ENCODE peak calls at places on chromosomes 4 and X, in seven cellular contexts. K is astrocyte; T is hepatocyte; A is CD4-positive, alpha-beta memory T cell; U is neural progenitor cell; F is tibial nerve; V is SJSA1. D is an unnamed sample. For H3K4me1, the result is how much of the 10 kb centered on the place peaks cover.

GRCh38 chrX:108584617-108585211 is 145.1 kb downstream of the COL4A5 start:
- DNase-seq in V (no peak), A (no peak), T (peak), U (peak), K (no peak), F (no peak), D (peak)

GRCh38 chrX:132748909-132749308 is 209.5 kb downstream of the HS6ST2 start:
- DNase-seq in F (no peak), U (no peak), K (no peak), V (no peak), A (no peak), T (no peak), D (no peak)

GRCh38 chrX:13463608-13464007 is 105.8 kb upstream of the EGFL6 start:
- DNase-seq in K (peak), V (no peak), U (no peak), A (no peak), T (peak), F (peak), D (no peak)

GRCh38 chr4:183185018-183185417 is 86.0 kb downstream of the WWC2 start:
- DNase-seq in A (no peak), K (peak), F (no peak), U (no peak), T (no peak), V (no peak), D (no peak)

GRCh38 chr4:165207016-165207430 is 338 bp upstream of the KLHL2 start:
- DNase-seq in V (no peak), F (no peak), A (no peak), K (peak), U (peak), T (peak), D (peak)

GRCh38 chrX:31126205-31126604 is 54.4 kb upstream of the FTHL17 start:
- DNase-seq in U (no peak), F (no peak), V (peak), A (no peak), K (peak), T (no peak), D (no peak)

GRCh38 chr4:124334119-124334518 is 378.4 kb downstream of the ANKRD50 start:
- DNase-seq in T (peak), K (peak), U (peak), V (no peak), F (peak), A (no peak), D (peak)

GRCh38 chrX:13864264-13864663 is 47.4 kb upstream of the GPM6B start:
- DNase-seq in F (no peak), T (no peak), A (no peak), U (no peak), K (peak), V (no peak), D (no peak)

GRCh38 chrX:134244043-134244442 is 7.1 kb downstream of the CCDC160 start:
- DNase-seq in T (no peak), F (no peak), U (no peak), V (no peak), A (no peak), K (peak), D (no peak)

GRCh38 chrX:109740076-109740809 is 7.2 kb upstream of the ACSL4 start:
- DNase-seq in U (no peak), A (no peak), F (peak), V (no peak), T (peak), K (no peak), D (no peak)

GRCh38 chrX:94854251-94854650 is 1180.2 kb downstream of the FAM133A start:
- DNase-seq in A (no peak), V (no peak), F (no peak), K (no peak), U (no peak), T (peak), D (no peak)

GRCh38 chrX:69307029-69307428 is 141.8 kb upstream of the PJA1 start:
- DNase-seq in F (no peak), K (no peak), V (no peak), A (no peak), U (no peak), T (no peak), D (peak)

GRCh38 chr4:34953145-34953799 is 1291.0 kb downstream of the ARAP2 start:
- DNase-seq in V (no peak), K (no peak), U (peak), F (no peak), A (no peak), T (peak), D (peak)

GRCh38 chr4:2484169-2484568 is 15.3 kb downstream of the RNF4 start:
- DNase-seq in U (no peak), A (no peak), V (no peak), T (no peak), F (no peak), K (no peak), D (no peak)

GRCh38 chr4:2484993-2485392 is 16.1 kb downstream of the RNF4 start:
- DNase-seq in A (peak), U (peak), K (no peak), V (no peak), T (peak), F (peak), D (no peak)

GRCh38 chr4:2487632-2488031 is 18.7 kb downstream of the RNF4 start:
- DNase-seq in A (no peak), T (no peak), V (no peak), F (no peak), U (no peak), K (no peak), D (no peak)

GRCh38 chr4:2489081-2489805 is 20.3 kb downstream of the RNF4 start:
- DNase-seq in A (no peak), V (no peak), K (no peak), T (no peak), F (no peak), U (no peak), D (no peak)

DNA sequence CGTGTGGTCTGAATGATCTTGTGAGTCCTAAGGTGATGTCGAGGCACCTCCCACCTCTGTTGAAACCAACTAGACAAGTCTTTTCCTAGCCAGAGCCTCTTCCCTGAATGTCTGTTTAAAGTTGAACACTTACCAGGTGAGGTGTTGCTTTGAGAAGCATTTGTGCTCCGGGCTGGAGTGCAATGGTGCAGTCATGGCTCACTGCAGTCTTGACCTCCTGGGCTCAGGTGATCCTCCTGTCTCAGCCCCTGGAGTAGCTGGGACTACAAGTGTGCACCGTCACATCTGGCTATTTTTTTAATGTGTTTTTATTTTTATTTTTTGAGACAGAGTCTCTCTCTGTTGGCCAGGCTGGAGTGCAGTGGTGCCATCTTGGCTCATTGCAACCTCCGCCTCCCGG is 18.1 kb downstream of the RNF4 start:
- DNase-seq in K (no peak), F (no peak), T (no peak), V (no peak), A (no peak), U (no peak), D (no peak)
- H3K4me1 ChIP-seq in K (under half), F (half or more), T (under half), V (under half), A (half or more), U (under half), D (under half)

GRCh38 chr4:108001540-108001939 is 11.9 kb downstream of the HADH start:
- DNase-seq in U (no peak), F (no peak), K (no peak), V (no peak), T (no peak), A (no peak), D (no peak)
- H3K4me1 ChIP-seq in U (under half), F (under half), K (under half), V (under half), T (under half), A (under half), D (under half)

DNA sequence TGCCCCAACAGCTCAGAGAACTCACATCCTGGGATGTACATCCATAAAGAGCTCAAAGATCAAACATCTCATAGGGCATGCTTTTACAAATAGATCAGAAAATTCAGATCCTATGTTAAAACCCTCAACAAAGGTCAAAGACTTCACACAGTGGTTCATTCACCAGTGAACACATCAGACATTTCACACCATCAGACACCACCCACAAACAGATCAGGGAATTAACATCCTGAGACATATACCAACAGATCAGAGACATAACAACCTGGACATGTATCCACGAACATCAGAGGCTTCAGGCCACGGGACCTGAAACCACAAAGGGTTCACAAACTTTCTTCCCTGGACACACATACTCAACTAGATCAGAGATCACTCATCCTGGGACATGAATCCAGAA is 23.4 kb downstream of the SUV39H1 start:
- DNase-seq in A (no peak), T (no peak), F (no peak), U (no peak), V (no peak), K (no peak), D (no peak)
- H3K4me1 ChIP-seq in A (half or more), T (under half), F (under half), U (under half), V (under half), K (under half), D (under half)

GRCh38 chr4:6773616-6774540 is 8.6 kb upstream of the KIAA0232 start:
- DNase-seq in T (no peak), V (no peak), U (no peak), F (no peak), A (no peak), K (no peak), D (no peak)
- H3K4me1 ChIP-seq in T (under half), V (under half), U (under half), F (under half), A (under half), K (under half), D (under half)

DNA sequence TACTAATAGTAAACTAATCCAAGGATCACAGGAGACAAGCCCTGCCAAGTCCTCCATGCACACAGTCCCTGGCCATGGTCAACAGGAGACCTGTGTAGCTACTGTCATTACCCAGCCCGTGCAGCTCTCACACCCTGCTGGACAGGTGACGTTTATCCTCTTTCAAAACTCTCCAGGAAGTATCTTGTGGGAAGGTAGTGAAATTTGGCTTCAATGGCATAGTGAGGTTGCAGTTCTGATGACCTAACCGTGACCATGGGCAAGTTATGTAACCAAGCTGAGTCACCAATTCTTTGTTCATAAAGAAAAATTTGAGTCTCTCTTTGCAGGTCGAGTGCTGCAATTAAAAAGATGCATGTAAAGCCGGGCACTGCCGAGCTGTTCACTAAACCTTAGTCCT is 11.3 kb upstream of the SLC2A9 start:
- DNase-seq in U (no peak), A (no peak), V (no peak), K (peak), T (no peak), F (no peak), D (no peak)
- H3K4me1 ChIP-seq in U (under half), A (under half), V (under half), K (under half), T (under half), F (half or more), D (under half)

GRCh38 chrX:78592030-78592429 is 67.1 kb downstream of the RTL3 start:
- DNase-seq in U (no peak), V (no peak), A (no peak), T (no peak), K (no peak), F (no peak), D (no peak)

GRCh38 chrX:78595901-78596502 is 63.1 kb downstream of the RTL3 start:
- DNase-seq in K (no peak), U (peak), F (peak), V (no peak), A (no peak), T (no peak), D (no peak)

DNA sequence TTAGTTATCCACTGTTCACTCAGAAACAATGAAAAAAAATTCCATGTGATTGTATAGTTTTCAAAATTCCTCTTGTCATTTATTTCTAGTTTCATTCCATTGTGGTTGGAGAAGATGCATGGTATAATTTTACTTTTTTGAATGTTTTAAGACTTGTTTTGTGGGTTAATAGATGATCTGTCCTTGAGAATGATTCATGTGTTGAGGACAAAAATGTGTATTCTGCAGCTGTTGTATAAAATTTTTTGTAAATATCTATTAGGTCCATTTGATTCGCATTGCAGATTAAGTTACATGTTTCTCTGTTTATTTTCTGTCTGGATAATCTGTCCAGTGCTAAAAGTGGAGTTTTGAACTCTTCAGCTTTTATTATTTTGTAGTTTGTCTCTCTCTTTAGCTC is 65.4 kb downstream of the RTL3 start:
- DNase-seq in K (no peak), F (no peak), A (no peak), T (no peak), V (no peak), U (no peak), D (no peak)
- H3K4me1 ChIP-seq in K (under half), F (under half), A (under half), T (under half), V (under half), U (under half), D (under half)

DNA sequence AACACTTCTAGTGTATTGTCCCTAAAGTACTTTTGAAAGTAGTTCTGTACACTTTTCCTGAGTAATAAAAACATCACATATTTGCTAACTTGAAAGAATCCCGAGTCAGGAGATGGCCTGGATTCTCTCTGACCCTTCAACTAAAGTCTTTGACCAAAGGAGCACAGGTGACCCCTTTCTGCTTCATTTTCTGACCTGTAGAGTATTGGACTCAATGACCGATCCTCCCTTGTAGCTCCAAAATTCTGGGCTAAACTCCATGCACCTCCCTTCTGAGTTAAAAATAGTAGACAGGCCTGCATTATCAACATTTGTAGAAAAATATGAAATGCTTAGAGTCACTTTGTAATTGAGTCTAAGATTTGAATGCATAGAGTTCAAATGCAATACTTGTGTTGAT is 4.0 kb upstream of the TAPT1 start:
- DNase-seq in V (no peak), F (no peak), T (no peak), A (no peak), U (no peak), K (no peak), D (no peak)
- H3K4me1 ChIP-seq in V (under half), F (under half), T (under half), A (under half), U (under half), K (under half), D (under half)

GRCh38 chr4:20313237-20314030 is 61.7 kb downstream of the SLIT2 start:
- DNase-seq in A (no peak), F (no peak), U (peak), K (no peak), T (peak), V (no peak), D (no peak)
- H3K4me1 ChIP-seq in A (under half), F (under half), U (under half), K (under half), T (under half), V (under half), D (half or more)

DNA sequence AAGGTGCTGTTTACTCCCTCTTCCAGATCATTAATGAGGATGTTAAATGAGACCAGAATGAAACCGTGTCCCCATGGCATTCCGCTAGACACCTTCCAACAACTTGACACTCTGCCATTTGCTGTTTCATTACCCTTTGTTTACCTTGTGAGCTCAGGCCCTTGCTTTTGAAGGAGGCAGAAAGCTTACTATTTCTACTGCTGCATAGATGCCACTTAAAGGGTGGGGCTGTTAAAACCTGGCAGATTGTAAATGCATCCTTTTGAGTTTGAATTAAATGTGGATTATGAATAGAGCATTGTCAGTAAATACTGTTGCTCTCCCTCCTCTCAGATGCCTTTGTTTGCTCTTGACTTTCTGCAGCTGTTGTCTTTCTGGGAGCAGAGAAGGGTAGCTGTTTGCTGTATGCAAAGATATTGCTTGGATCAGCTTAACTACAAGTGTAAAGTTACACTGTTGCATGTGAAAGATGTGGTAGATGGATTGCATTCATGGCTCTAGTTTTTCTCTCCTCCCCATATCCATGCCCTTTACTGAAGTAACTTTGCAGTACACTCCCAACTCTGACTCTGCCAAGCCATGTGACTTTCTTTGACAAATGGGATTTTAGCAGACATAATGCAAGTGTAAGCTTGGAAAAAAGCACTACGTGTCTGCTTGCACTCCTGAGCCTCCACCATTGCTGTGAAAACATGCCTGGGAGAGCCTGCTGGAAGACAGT is 75.0 kb upstream of the DHX15 start:
- DNase-seq in K (peak), A (no peak), U (no peak), F (no peak), V (no peak), T (no peak), D (peak)
- H3K4me1 ChIP-seq in K (under half), A (under half), U (under half), F (half or more), V (under half), T (under half), D (half or more)

D was measured in HAP-1.